ENCODE peak calls at places on chromosome 18, in five cellular contexts. E is breast epithelium, U is ovary, V is keratinocyte, J is A673. W is an unnamed sample. For H3K4me1, the result is how much of the 10 kb centered on the place peaks cover.

GRCh38 chr18:50280707-50281294 is 522 bp downstream of the MBD1 start:
- DNase-seq in E (no peak), U (no peak), V (no peak), J (no peak), W (no peak)

GRCh38 chr18:26164571-26164970 is 30.9 kb downstream of the PSMA8 start:
- DNase-seq in E (no peak), U (no peak), V (no peak), J (no peak), W (no peak)

GRCh38 chr18:58069721-58070292 is 25.8 kb downstream of the NEDD4L start:
- DNase-seq in E (no peak), U (no peak), V (no peak), J (no peak), W (no peak)

GRCh38 chr18:3453540-3454364 is 3.8 kb downstream of the TGIF1 start:
- DNase-seq in E (peak), U (peak), V (no peak), J (peak), W (peak)

GRCh38 chr18:78742346-78742745 is 237.3 kb upstream of the SALL3 start:
- DNase-seq in E (peak), U (no peak), V (no peak), J (no peak), W (no peak)

GRCh38 chr18:66511810-66512209 is 92.1 kb downstream of the CDH19 start:
- DNase-seq in E (no peak), U (no peak), V (no peak), J (peak), W (no peak)

GRCh38 chr18:24009651-24010333 is 4.8 kb upstream of the TTC39C start:
- DNase-seq in E (no peak), U (no peak), V (no peak), J (no peak), W (no peak)

GRCh38 chr18:3074094-3074493 is 61.1 kb upstream of the LPIN2 start:
- DNase-seq in E (no peak), U (no peak), V (no peak), J (no peak), W (no peak)

GRCh38 chr18:54436501-54436900 is 78.8 kb downstream of the C18orf54 start:
- DNase-seq in E (no peak), U (no peak), V (no peak), J (no peak), W (no peak)

GRCh38 chr18:56702946-56703345 is 51.8 kb downstream of the WDR7 start:
- DNase-seq in E (no peak), U (no peak), V (no peak), J (peak), W (peak)

GRCh38 chr18:44245026-44245425 is 435.7 kb upstream of the SETBP1 start:
- DNase-seq in E (no peak), U (no peak), V (no peak), J (no peak), W (no peak)

GRCh38 chr18:42426496-42427015 is 471.5 kb downstream of the PIK3C3 start:
- DNase-seq in E (no peak), U (no peak), V (no peak), J (no peak), W (no peak)

GRCh38 chr18:80145191-80145799 is 36.2 kb downstream of the ADNP2 start:
- DNase-seq in E (no peak), U (no peak), V (no peak), J (no peak), W (no peak)

GRCh38 chr18:50788284-50788683 is 31.5 kb downstream of the MRO start:
- DNase-seq in E (no peak), U (no peak), V (no peak), J (no peak), W (no peak)

GRCh38 chr18:13376841-13377351 is 158.3 kb downstream of the LDLRAD4 start:
- DNase-seq in E (no peak), U (no peak), V (no peak), J (no peak), W (no peak)

GRCh38 chr18:79871026-79871390 is 73.3 kb downstream of the KCNG2 start:
- DNase-seq in E (no peak), U (no peak), V (no peak), J (no peak), W (no peak)

GRCh38 chr18:4807495-4808293 is 352.6 kb upstream of the DLGAP1 start:
- DNase-seq in E (no peak), U (no peak), V (no peak), J (no peak), W (no peak)

GRCh38 chr18:52046842-52047241 is 293.2 kb upstream of the DCC start:
- DNase-seq in E (no peak), U (no peak), V (no peak), J (no peak), W (no peak)

GRCh38 chr18:59865241-59865986 is 34.4 kb upstream of the PMAIP1 start:
- DNase-seq in E (no peak), U (no peak), V (no peak), J (no peak), W (no peak)

GRCh38 chr18:55534547-55534946 is 53.4 kb downstream of the TCF4 start:
- DNase-seq in E (no peak), U (no peak), V (no peak), J (no peak), W (no peak)
- H3K4me1 ChIP-seq in E (under half), U (under half), V (under half), J (under half), W (under half)

DNA sequence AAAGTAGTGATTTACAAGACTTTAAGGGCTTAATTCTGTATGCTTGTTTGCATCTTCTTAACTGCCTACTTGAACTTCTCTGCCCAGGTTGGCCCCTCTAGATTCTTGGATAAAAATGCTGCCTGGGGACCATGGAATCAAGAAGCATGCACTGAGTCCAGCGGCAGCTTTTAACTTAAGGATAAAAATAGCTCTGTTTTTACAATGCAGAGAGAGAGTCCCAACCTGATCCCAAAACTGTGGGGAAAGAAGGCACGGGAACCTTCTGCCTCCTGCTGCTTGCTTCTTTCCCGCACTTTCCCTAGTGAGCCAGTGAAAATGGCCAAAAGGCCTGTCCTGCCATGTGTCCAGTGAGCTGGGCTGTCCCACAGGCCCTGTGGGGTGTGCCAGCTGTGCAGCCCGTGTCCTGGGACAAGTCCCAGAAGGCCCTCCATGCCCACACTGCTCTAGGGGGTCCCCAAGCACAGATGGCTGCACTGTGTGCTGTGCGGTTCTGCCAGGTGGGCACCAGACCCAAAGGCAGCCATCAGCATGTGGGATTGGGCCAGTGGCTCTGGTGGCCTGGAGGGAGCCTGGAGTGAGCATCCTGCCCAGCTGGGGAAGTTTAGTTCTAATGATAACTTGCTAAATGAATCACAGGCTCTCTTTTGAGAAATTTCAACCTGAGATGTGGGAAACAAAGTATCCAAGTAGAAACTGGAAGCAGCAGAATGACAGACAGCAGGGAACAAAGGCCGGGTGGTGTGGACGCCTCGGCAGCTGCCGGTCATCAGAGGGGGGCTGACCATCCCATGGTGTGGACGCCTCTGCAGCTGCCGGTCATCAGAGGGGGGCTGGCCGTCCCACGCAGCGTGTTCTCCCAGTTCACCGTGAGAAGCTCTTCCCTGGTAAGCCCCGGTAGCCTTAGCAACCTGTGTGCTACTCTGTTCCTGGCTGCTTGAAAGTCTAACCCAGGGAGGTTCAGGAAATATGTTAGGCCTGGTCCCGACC is 10.0 kb upstream of the CNDP2 start:
- DNase-seq in E (no peak), U (no peak), V (no peak), J (no peak), W (no peak)
- H3K4me1 ChIP-seq in E (under half), U (under half), V (under half), J (under half), W (under half)

GRCh38 chr18:8749492-8749891 is 44.1 kb downstream of the MTCL1 start:
- DNase-seq in E (no peak), U (no peak), V (no peak), J (no peak), W (no peak)

GRCh38 chr18:8744038-8744437 is 38.7 kb downstream of the MTCL1 start:
- DNase-seq in E (no peak), U (no peak), V (no peak), J (no peak), W (no peak)

GRCh38 chr18:8744656-8745055 is 39.3 kb downstream of the MTCL1 start:
- DNase-seq in E (no peak), U (no peak), V (no peak), J (no peak), W (no peak)

GRCh38 chr18:8745355-8746014 is 40.1 kb downstream of the MTCL1 start:
- DNase-seq in E (no peak), U (no peak), V (no peak), J (no peak), W (no peak)

GRCh38 chr18:8747440-8747937 is 42.1 kb downstream of the MTCL1 start:
- DNase-seq in E (no peak), U (no peak), V (no peak), J (no peak), W (no peak)
- H3K4me1 ChIP-seq in E (under half), U (under half), V (under half), J (under half), W (under half)

GRCh38 chr18:75173758-75174157 is 35.2 kb downstream of the PTGR3 start:
- DNase-seq in E (no peak), U (no peak), V (no peak), J (no peak), W (no peak)

GRCh38 chr18:75170916-75171315 is 38.0 kb downstream of the PTGR3 start:
- DNase-seq in E (no peak), U (no peak), V (no peak), J (no peak), W (no peak)

GRCh38 chr18:75173125-75173432 is 35.9 kb downstream of the PTGR3 start:
- DNase-seq in E (no peak), U (no peak), V (no peak), J (no peak), W (no peak)

GRCh38 chr18:75170022-75170789 is 38.7 kb downstream of the PTGR3 start:
- DNase-seq in E (no peak), U (no peak), V (no peak), J (no peak), W (no peak)

GRCh38 chr18:75172299-75173124 is 36.4 kb downstream of the PTGR3 start:
- DNase-seq in E (no peak), U (no peak), V (no peak), J (no peak), W (no peak)
- H3K4me1 ChIP-seq in E (under half), U (under half), V (under half), J (under half), W (under half)

GRCh38 chr18:45266023-45266422 is 349.3 kb upstream of the SLC14A2 start:
- DNase-seq in E (no peak), U (no peak), V (no peak), J (no peak), W (no peak)
- H3K4me1 ChIP-seq in E (under half), U (under half), V (under half), J (under half), W (under half)

GRCh38 chr18:7609617-7610016 is 42.5 kb downstream of the PTPRM start:
- DNase-seq in E (no peak), U (no peak), V (no peak), J (no peak), W (no peak)
- H3K4me1 ChIP-seq in E (under half), U (under half), V (under half), J (under half), W (under half)

W was measured in tibial nerve.